ENCODE peak calls at places on chromosomes 3 and 15, in nine cellular contexts. One of them, this sample, is unnamed.

GRCh38 chr3:15797600-15798303 is at the start of gene ANKRD28:
- DNase-seq in lung: no peak
- DNase-seq in mammary epithelial cell: peak
- DNase-seq in SW 1271: peak
- DNase-seq in NCI-H2029 treated with DMSO at 0.1 percent for 48 hours: no peak
- DNase-seq in heart left ventricle: no peak
- DNase-seq in osteoblast: no peak
- DNase-seq in neuronal stem cell: peak
- DNase-seq in SW480: peak
- DNase-seq in this sample: peak

GRCh38 chr3:78077178-78077577 is 1037.3 kb downstream of the ROBO2 start:
- DNase-seq in NCI-H2029 treated with DMSO at 0.1 percent for 48 hours: no peak
- DNase-seq in neuronal stem cell: no peak
- DNase-seq in heart left ventricle: no peak
- DNase-seq in osteoblast: no peak
- DNase-seq in SW 1271: no peak
- DNase-seq in SW480: no peak
- DNase-seq in lung: no peak
- DNase-seq in mammary epithelial cell: no peak
- DNase-seq in this sample: no peak

GRCh38 chr3:68876112-68876713 is 56.1 kb downstream of the TAFA4 start:
- DNase-seq in SW480: peak
- DNase-seq in SW 1271: peak
- DNase-seq in NCI-H2029 treated with DMSO at 0.1 percent for 48 hours: peak
- DNase-seq in lung: no peak
- DNase-seq in osteoblast: no peak
- DNase-seq in mammary epithelial cell: peak
- DNase-seq in heart left ventricle: no peak
- DNase-seq in neuronal stem cell: peak
- DNase-seq in this sample: peak

GRCh38 chr3:4979401-4980228 is at the start of gene BHLHE40:
- DNase-seq in lung: no peak
- DNase-seq in NCI-H2029 treated with DMSO at 0.1 percent for 48 hours: peak
- DNase-seq in heart left ventricle: peak
- DNase-seq in SW480: peak
- DNase-seq in mammary epithelial cell: no peak
- DNase-seq in SW 1271: no peak
- DNase-seq in neuronal stem cell: no peak
- DNase-seq in osteoblast: no peak
- DNase-seq in this sample: no peak

GRCh38 chr15:82081904-82082810 is 36.3 kb upstream of the MEX3B start:
- DNase-seq in mammary epithelial cell: peak
- DNase-seq in SW480: peak
- DNase-seq in osteoblast: peak
- DNase-seq in heart left ventricle: no peak
- DNase-seq in SW 1271: peak
- DNase-seq in NCI-H2029 treated with DMSO at 0.1 percent for 48 hours: peak
- DNase-seq in lung: no peak
- DNase-seq in neuronal stem cell: peak
- DNase-seq in this sample: peak

GRCh38 chr15:63195257-63196023 is 6.0 kb downstream of the RAB8B start:
- DNase-seq in NCI-H2029 treated with DMSO at 0.1 percent for 48 hours: peak
- DNase-seq in SW480: no peak
- DNase-seq in lung: no peak
- DNase-seq in osteoblast: no peak
- DNase-seq in mammary epithelial cell: no peak
- DNase-seq in SW 1271: no peak
- DNase-seq in neuronal stem cell: no peak
- DNase-seq in heart left ventricle: no peak
- DNase-seq in this sample: no peak

GRCh38 chr3:52143616-52144015 is 10.6 kb downstream of the POC1A start:
- DNase-seq in lung: no peak
- DNase-seq in NCI-H2029 treated with DMSO at 0.1 percent for 48 hours: no peak
- DNase-seq in heart left ventricle: no peak
- DNase-seq in SW480: no peak
- DNase-seq in osteoblast: peak
- DNase-seq in SW 1271: no peak
- DNase-seq in neuronal stem cell: no peak
- DNase-seq in mammary epithelial cell: no peak
- DNase-seq in this sample: no peak

GRCh38 chr15:36612063-36612788 is 32.8 kb downstream of the CDIN1 start:
- DNase-seq in SW 1271: peak
- DNase-seq in NCI-H2029 treated with DMSO at 0.1 percent for 48 hours: no peak
- DNase-seq in mammary epithelial cell: peak
- DNase-seq in heart left ventricle: no peak
- DNase-seq in neuronal stem cell: no peak
- DNase-seq in osteoblast: peak
- DNase-seq in lung: no peak
- DNase-seq in SW480: no peak
- DNase-seq in this sample: peak

GRCh38 chr3:194686414-194686815 is 732 bp downstream of the FAM43A start:
- DNase-seq in osteoblast: peak
- DNase-seq in NCI-H2029 treated with DMSO at 0.1 percent for 48 hours: no peak
- DNase-seq in heart left ventricle: no peak
- DNase-seq in neuronal stem cell: no peak
- DNase-seq in lung: no peak
- DNase-seq in SW 1271: no peak
- DNase-seq in mammary epithelial cell: no peak
- DNase-seq in SW480: no peak
- DNase-seq in this sample: no peak

GRCh38 chr15:73885954-73886700 is 12.8 kb downstream of the TBC1D21 start:
- DNase-seq in SW 1271: no peak
- DNase-seq in mammary epithelial cell: no peak
- DNase-seq in NCI-H2029 treated with DMSO at 0.1 percent for 48 hours: no peak
- DNase-seq in neuronal stem cell: no peak
- DNase-seq in heart left ventricle: no peak
- DNase-seq in SW480: no peak
- DNase-seq in lung: no peak
- DNase-seq in osteoblast: no peak
- DNase-seq in this sample: no peak

GRCh38 chr3:164806188-164806587 is 272.1 kb downstream of the SI start:
- DNase-seq in neuronal stem cell: no peak
- DNase-seq in SW 1271: peak
- DNase-seq in SW480: no peak
- DNase-seq in lung: no peak
- DNase-seq in heart left ventricle: no peak
- DNase-seq in osteoblast: no peak
- DNase-seq in mammary epithelial cell: no peak
- DNase-seq in NCI-H2029 treated with DMSO at 0.1 percent for 48 hours: no peak
- DNase-seq in this sample: peak

GRCh38 chr3:58672451-58672850 is 5.9 kb upstream of the FAM3D start:
- DNase-seq in heart left ventricle: no peak
- DNase-seq in mammary epithelial cell: no peak
- DNase-seq in osteoblast: no peak
- DNase-seq in neuronal stem cell: no peak
- DNase-seq in NCI-H2029 treated with DMSO at 0.1 percent for 48 hours: no peak
- DNase-seq in lung: no peak
- DNase-seq in SW480: no peak
- DNase-seq in SW 1271: no peak
- DNase-seq in this sample: no peak

GRCh38 chr3:141395005-141395589 is 26.8 kb downstream of the ZBTB38 start:
- DNase-seq in SW 1271: no peak
- DNase-seq in osteoblast: no peak
- DNase-seq in neuronal stem cell: no peak
- DNase-seq in heart left ventricle: no peak
- DNase-seq in NCI-H2029 treated with DMSO at 0.1 percent for 48 hours: no peak
- DNase-seq in SW480: no peak
- DNase-seq in mammary epithelial cell: no peak
- DNase-seq in lung: no peak
- DNase-seq in this sample: no peak

GRCh38 chr3:52795298-52795900 is 803 bp downstream of the ITIH3 start:
- DNase-seq in osteoblast: peak
- DNase-seq in neuronal stem cell: no peak
- DNase-seq in heart left ventricle: no peak
- DNase-seq in SW480: no peak
- DNase-seq in lung: no peak
- DNase-seq in SW 1271: no peak
- DNase-seq in mammary epithelial cell: no peak
- DNase-seq in NCI-H2029 treated with DMSO at 0.1 percent for 48 hours: no peak
- DNase-seq in this sample: no peak

GRCh38 chr3:196440696-196441095 is 8.5 kb upstream of the UBXN7 start:
- DNase-seq in heart left ventricle: no peak
- DNase-seq in SW480: no peak
- DNase-seq in neuronal stem cell: no peak
- DNase-seq in osteoblast: peak
- DNase-seq in lung: no peak
- DNase-seq in SW 1271: no peak
- DNase-seq in mammary epithelial cell: no peak
- DNase-seq in NCI-H2029 treated with DMSO at 0.1 percent for 48 hours: no peak
- DNase-seq in this sample: no peak

GRCh38 chr3:11820540-11821041 is 26.1 kb downstream of the TAMM41 start:
- DNase-seq in lung: no peak
- DNase-seq in osteoblast: no peak
- DNase-seq in SW 1271: no peak
- DNase-seq in neuronal stem cell: no peak
- DNase-seq in SW480: peak
- DNase-seq in NCI-H2029 treated with DMSO at 0.1 percent for 48 hours: no peak
- DNase-seq in heart left ventricle: no peak
- DNase-seq in mammary epithelial cell: no peak
- DNase-seq in this sample: peak

GRCh38 chr3:123421353-123422174 is 27.3 kb downstream of the ADCY5 start:
- DNase-seq in osteoblast: peak
- DNase-seq in heart left ventricle: peak
- DNase-seq in neuronal stem cell: no peak
- DNase-seq in lung: no peak
- DNase-seq in NCI-H2029 treated with DMSO at 0.1 percent for 48 hours: peak
- DNase-seq in mammary epithelial cell: peak
- DNase-seq in SW480: no peak
- DNase-seq in SW 1271: no peak
- DNase-seq in this sample: peak

GRCh38 chr15:93987068-93987467 is 244.3 kb upstream of the MCTP2 start:
- DNase-seq in mammary epithelial cell: no peak
- DNase-seq in lung: no peak
- DNase-seq in osteoblast: no peak
- DNase-seq in SW 1271: no peak
- DNase-seq in heart left ventricle: no peak
- DNase-seq in NCI-H2029 treated with DMSO at 0.1 percent for 48 hours: no peak
- DNase-seq in neuronal stem cell: no peak
- DNase-seq in SW480: no peak
- DNase-seq in this sample: no peak

GRCh38 chr3:117217355-117217754 is 507.8 kb downstream of the TUSC7 start:
- DNase-seq in osteoblast: no peak
- DNase-seq in SW480: no peak
- DNase-seq in mammary epithelial cell: no peak
- DNase-seq in SW 1271: no peak
- DNase-seq in heart left ventricle: no peak
- DNase-seq in neuronal stem cell: no peak
- DNase-seq in lung: no peak
- DNase-seq in NCI-H2029 treated with DMSO at 0.1 percent for 48 hours: no peak
- DNase-seq in this sample: no peak

GRCh38 chr3:9296241-9296640 is 46.8 kb upstream of the SRGAP3 start:
- DNase-seq in lung: no peak
- DNase-seq in SW480: no peak
- DNase-seq in heart left ventricle: no peak
- DNase-seq in mammary epithelial cell: no peak
- DNase-seq in NCI-H2029 treated with DMSO at 0.1 percent for 48 hours: no peak
- DNase-seq in neuronal stem cell: no peak
- DNase-seq in osteoblast: no peak
- DNase-seq in SW 1271: no peak
- DNase-seq in this sample: no peak

GRCh38 chr15:20341901-20342605 is 199.5 kb downstream of the GOLGA6L6 start:
- DNase-seq in SW480: no peak
- DNase-seq in NCI-H2029 treated with DMSO at 0.1 percent for 48 hours: no peak
- DNase-seq in heart left ventricle: peak
- DNase-seq in lung: peak
- DNase-seq in osteoblast: peak
- DNase-seq in mammary epithelial cell: peak
- DNase-seq in SW 1271: no peak
- DNase-seq in neuronal stem cell: no peak
- DNase-seq in this sample: peak

GRCh38 chr15:47586653-47587224 is 130.6 kb upstream of the SEMA6D start:
- DNase-seq in SW480: no peak
- DNase-seq in heart left ventricle: peak
- DNase-seq in NCI-H2029 treated with DMSO at 0.1 percent for 48 hours: peak
- DNase-seq in mammary epithelial cell: no peak
- DNase-seq in osteoblast: peak
- DNase-seq in lung: no peak
- DNase-seq in SW 1271: no peak
- DNase-seq in neuronal stem cell: no peak
- DNase-seq in this sample: no peak

GRCh38 chr3:24119321-24119751 is 174.2 kb downstream of the NR1D2 start:
- DNase-seq in SW 1271: peak
- DNase-seq in lung: no peak
- DNase-seq in heart left ventricle: no peak
- DNase-seq in osteoblast: peak
- DNase-seq in SW480: no peak
- DNase-seq in mammary epithelial cell: peak
- DNase-seq in neuronal stem cell: no peak
- DNase-seq in NCI-H2029 treated with DMSO at 0.1 percent for 48 hours: peak
- DNase-seq in this sample: peak